ENCODE peak calls at places on chromosomes 3 and 15, in seven cellular contexts. G is left lung, Z is cardiac fibroblast, E is A549, D is sigmoid colon, O is foreskin fibroblast, C is thyroid gland. P is an unnamed sample.
A peak's percentile ranks its signal among the peaks of the same experiment; 100 is the strongest.

GRCh38 chr15:52706091-52706490 is 26.9 kb upstream of the ATOSA start:
- DNase-seq in O (peak; percentile 29), D (no peak), C (no peak), Z (peak; percentile 49), E (no peak), G (no peak), P (peak; percentile 22)

GRCh38 chr15:83275412-83275811 is 9.1 kb downstream of the BNC1 start:
- DNase-seq in E (peak; percentile 20), O (no peak), C (no peak), D (no peak), G (no peak), Z (no peak), P (no peak)

GRCh38 chr15:25810154-25810553 is 53.0 kb downstream of the ATP10A start:
- DNase-seq in G (no peak), C (no peak), Z (no peak), D (no peak), O (no peak), E (no peak), P (no peak)

GRCh38 chr3:44048196-44048924 is 193.3 kb upstream of the TOPAZ1 start:
- DNase-seq in C (peak; percentile 57), G (no peak), D (no peak), Z (peak; percentile 20), E (no peak), O (no peak), P (peak; percentile 30)

GRCh38 chr3:101848326-101848725 is 988 bp upstream of the NFKBIZ start:
- DNase-seq in E (no peak), Z (no peak), C (no peak), O (no peak), G (no peak), D (no peak), P (no peak)

GRCh38 chr3:68817243-68817642 is 115.1 kb downstream of the TAFA4 start:
- DNase-seq in O (peak; percentile 24), E (no peak), Z (no peak), C (no peak), G (no peak), D (no peak), P (no peak)

GRCh38 chr3:20658491-20658890 is 472.5 kb upstream of the SGO1 start:
- DNase-seq in D (no peak), E (no peak), Z (no peak), G (no peak), O (no peak), C (no peak), P (no peak)

GRCh38 chr15:68187559-68187958 is 17.6 kb downstream of the CALML4 start:
- DNase-seq in E (no peak), O (peak; percentile 59), C (peak; percentile 66), G (no peak), D (peak; percentile 85), Z (peak; percentile 85), P (peak; percentile 92)

GRCh38 chr15:76285241-76285825 is 25.9 kb downstream of the ETFA start:
- DNase-seq in G (no peak), C (no peak), D (no peak), Z (peak; percentile 24), O (peak; percentile 7), E (peak; percentile 53), P (peak; percentile 36)

GRCh38 chr3:114519415-114519814 is 225.6 kb downstream of the TIGIT start:
- DNase-seq in E (peak; percentile 54), G (no peak), O (no peak), C (peak; percentile 11), D (no peak), Z (peak; percentile 79), P (peak; percentile 92)

GRCh38 chr3:158950131-158950901 is 148.5 kb downstream of the MFSD1 start:
- DNase-seq in C (no peak), O (peak; percentile 22), G (no peak), Z (peak; percentile 4), E (no peak), D (no peak), P (no peak)

DNA sequence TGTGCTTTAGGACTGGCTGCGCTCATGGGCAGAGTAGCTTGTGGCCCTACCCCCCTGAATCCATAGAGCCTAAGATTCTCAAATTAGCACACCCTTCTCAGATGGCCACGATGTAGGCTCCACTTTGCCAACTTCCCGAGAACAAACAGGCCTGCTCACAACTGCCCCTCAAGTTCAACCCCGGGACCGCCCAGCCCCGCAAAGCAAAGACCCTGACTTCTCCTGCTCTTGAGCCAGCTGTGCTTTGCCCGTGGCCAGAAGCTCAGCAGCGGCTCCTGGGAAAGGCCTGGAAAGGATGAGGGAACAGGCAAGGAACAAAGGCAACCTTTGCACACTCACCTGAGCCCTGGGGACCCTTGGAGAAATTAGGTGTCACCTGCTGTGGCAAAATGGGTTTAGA is 32.0 kb downstream of the CYP11A1 start:
- DNase-seq in O (no peak), E (no peak), D (peak; percentile 47), C (no peak), Z (no peak), G (no peak), P (no peak)
- H3K4me3 ChIP-seq in O (no peak overlapping the region), E (no peak overlapping the region), D (no peak overlapping the region), C (no peak overlapping the region), Z (no peak overlapping the region), G (no peak overlapping the region), P (no peak overlapping the region)

GRCh38 chr3:112736386-112736785 is 95.4 kb upstream of the CCDC80 start:
- DNase-seq in Z (no peak), G (no peak), E (no peak), C (no peak), O (no peak), D (no peak), P (no peak)
- TF ChIP-seq CTCF in Z (no peak), G (no peak), E (no peak), C (no peak), O (no peak), D (no peak), P (no peak)

GRCh38 chr3:179347108-179347382 is 464 bp upstream of the MFN1 start:
- DNase-seq in Z (no peak), G (no peak), C (no peak), O (no peak), D (no peak), E (no peak), P (no peak)

GRCh38 chr3:179347383-179348194 is at the start of gene MFN1:
- DNase-seq in O (peak; percentile 91), C (peak; percentile 97), Z (peak; percentile 96), D (peak; percentile 98), E (peak; percentile 91), G (peak; percentile 95), P (peak; percentile 97)

DNA sequence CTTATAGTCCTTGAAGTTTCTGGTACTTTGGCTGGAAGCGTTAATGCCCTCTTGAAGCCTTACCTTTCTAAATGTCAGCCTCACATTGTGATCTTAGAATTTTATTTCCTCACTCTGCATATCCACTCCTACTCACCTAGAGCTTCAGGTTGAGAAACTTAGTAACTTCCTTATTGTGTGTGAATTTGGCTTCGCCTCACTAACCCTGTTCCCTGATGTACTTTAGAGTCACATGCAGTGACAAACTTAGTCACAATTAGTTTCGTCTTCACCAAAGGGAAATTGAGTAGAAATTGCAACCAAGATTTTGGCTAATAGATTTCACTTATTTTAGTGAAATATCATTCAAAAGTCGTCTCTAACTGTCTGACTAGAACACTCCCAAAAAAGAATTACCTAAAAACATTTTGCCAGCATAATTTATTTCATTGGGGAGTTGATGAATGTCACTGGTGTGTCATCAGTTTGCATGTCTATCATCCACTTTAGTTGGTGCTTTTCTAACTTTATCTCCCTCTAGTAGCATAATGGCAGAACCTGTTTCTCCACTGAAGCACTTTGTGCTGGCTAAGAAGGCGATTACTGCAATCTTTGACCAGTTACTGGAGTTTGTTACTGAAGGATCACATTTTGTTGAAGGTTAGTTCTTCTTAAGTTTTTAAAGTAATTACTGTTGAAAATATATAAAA is 960 bp downstream of the MFN1 start:
- DNase-seq in E (no peak), C (no peak), O (no peak), D (no peak), Z (no peak), G (no peak), P (no peak)
- H3K4me3 ChIP-seq in E (peak overlapping the region; percentile 82), C (no peak overlapping the region), O (peak overlapping the region; percentile 80), D (peak overlapping the region; percentile 84), Z (peak overlapping the region; percentile 89), G (peak overlapping the region; percentile 78), P (peak overlapping the region; percentile 95)

GRCh38 chr3:33141006-33141405 is 27.2 kb downstream of the CRTAP start:
- DNase-seq in Z (no peak), D (no peak), C (no peak), O (no peak), E (no peak), G (no peak), P (no peak)

GRCh38 chr3:33146791-33147445 is 33.1 kb downstream of the CRTAP start:
- DNase-seq in D (no peak), E (no peak), Z (peak; percentile 51), O (peak; percentile 40), G (no peak), C (no peak), P (peak; percentile 76)

GRCh38 chr3:33145221-33145900 is 31.5 kb downstream of the CRTAP start:
- DNase-seq in Z (no peak), D (no peak), G (no peak), E (no peak), C (no peak), O (no peak), P (peak; percentile 41)

GRCh38 chr3:33145901-33146580 is 32.2 kb downstream of the CRTAP start:
- DNase-seq in Z (no peak), G (no peak), D (no peak), C (no peak), E (no peak), O (no peak), P (no peak)

DNA sequence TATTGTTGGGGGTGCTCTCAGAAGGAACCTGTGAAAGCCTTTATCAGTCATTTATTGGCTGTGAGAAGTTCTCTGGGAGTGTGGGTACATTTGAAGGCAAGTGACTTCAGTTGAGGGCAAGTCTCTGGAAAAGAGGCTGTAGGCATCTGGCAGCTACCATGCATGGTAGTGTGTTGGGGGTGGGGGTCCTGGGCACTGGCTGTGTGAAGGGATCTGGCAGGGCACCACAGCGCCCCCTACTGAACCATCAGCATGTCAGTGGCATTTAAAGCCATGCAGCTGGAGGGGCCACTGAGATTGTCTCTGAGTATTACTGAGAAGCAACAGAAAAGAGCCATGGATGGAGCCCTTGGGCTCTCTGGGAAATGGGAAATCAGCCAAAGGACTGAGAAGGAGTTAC is 30.6 kb downstream of the CRTAP start:
- DNase-seq in O (no peak), C (peak; percentile 26), Z (no peak), D (no peak), E (peak; percentile 49), G (no peak), P (no peak)
- TF ChIP-seq CTCF in O (peak; percentile 20), C (no peak), Z (peak; percentile 40), D (no peak), E (peak; percentile 52), G (no peak), P (peak; percentile 48)

GRCh38 chr15:38708672-38709188 is 144.1 kb upstream of the RASGRP1 start:
- DNase-seq in G (no peak), C (no peak), E (no peak), O (peak; percentile 14), Z (no peak), D (no peak), P (no peak)
- H3K4me3 ChIP-seq in G (no peak overlapping the region), C (no peak overlapping the region), E (no peak overlapping the region), O (no peak overlapping the region), Z (no peak overlapping the region), D (no peak overlapping the region), P (no peak overlapping the region)

GRCh38 chr3:13145131-13145825 is 72.0 kb upstream of the IQSEC1 start:
- DNase-seq in O (no peak), Z (no peak), D (peak; percentile 46), E (peak; percentile 16), C (no peak), G (no peak), P (no peak)
- TF ChIP-seq CTCF in O (no peak), Z (no peak), D (no peak), E (peak; percentile 14), C (no peak), G (no peak), P (no peak)

GRCh38 chr3:160564949-160565441 is 376 bp downstream of the KPNA4 start:
- DNase-seq in C (peak; percentile 60), G (peak; percentile 75), O (peak; percentile 43), Z (peak; percentile 64), E (peak; percentile 76), D (peak; percentile 83), P (peak; percentile 69)
- H3K4me3 ChIP-seq in C (peak overlapping the region; percentile 21), G (peak overlapping the region; percentile 71), O (peak overlapping the region; percentile 70), Z (peak overlapping the region; percentile 82), E (peak overlapping the region; percentile 85), D (peak overlapping the region; percentile 93), P (peak overlapping the region; percentile 81)